ENCODE peak calls at places on chromosomes 7 and 10, in six cellular contexts. J is AG09309, E is GM12865, C is cardiac muscle cell, Z is fibroblast of the aortic adventitia, W is lower leg skin. R is an unnamed sample.

GRCh38 chr7:128167316-128167691 is 73.8 kb upstream of the LEP start:
- DNase-seq in J (no peak), Z (peak; percentile 52), C (peak; percentile 62), W (no peak), E (no peak), R (peak; percentile 68)

GRCh38 chr7:1361016-1361755 is 98.1 kb downstream of the MICALL2 start:
- DNase-seq in Z (no peak), C (no peak), W (no peak), E (no peak), J (no peak), R (no peak)

GRCh38 chr7:111018960-111019835 is 71.7 kb upstream of the LRRN3 start:
- DNase-seq in E (no peak), C (no peak), W (no peak), Z (no peak), J (no peak), R (no peak)

GRCh38 chr7:133980794-133981193 is 146.3 kb upstream of the LRGUK start:
- DNase-seq in W (no peak), E (no peak), C (no peak), J (no peak), Z (no peak), R (no peak)

GRCh38 chr10:71770255-71770654 is 3.1 kb downstream of the VSIR start:
- DNase-seq in J (peak; percentile 27), C (peak; percentile 68), W (no peak), E (no peak), Z (peak; percentile 49), R (peak; percentile 63)

GRCh38 chr10:128068398-128069285 is 57.6 kb downstream of the MKI67 start:
- DNase-seq in W (no peak), C (no peak), E (no peak), J (no peak), Z (no peak), R (no peak)

GRCh38 chr7:100211342-100211780 is 8.4 kb upstream of the PVRIG start:
- DNase-seq in C (no peak), E (peak; percentile 86), Z (no peak), J (no peak), W (no peak), R (no peak)

GRCh38 chr7:121605297-121605640 is 209.2 kb upstream of the FAM3C start:
- DNase-seq in J (no peak), E (no peak), W (no peak), Z (peak; percentile 48), C (peak; percentile 49), R (peak; percentile 11)

GRCh38 chr10:43155716-43156115 is 17.5 kb downstream of the CSGALNACT2 start:
- DNase-seq in C (no peak), E (no peak), Z (no peak), J (no peak), W (no peak), R (no peak)

GRCh38 chr7:121288894-121289293 is 39.9 kb upstream of the WNT16 start:
- DNase-seq in J (peak; percentile 53), E (no peak), W (no peak), C (peak; percentile 50), Z (peak; percentile 69), R (peak; percentile 81)

GRCh38 chr10:13439771-13440708 is 88.8 kb downstream of the BEND7 start:
- DNase-seq in E (peak; percentile 42), J (no peak), Z (no peak), C (peak; percentile 40), W (no peak), R (peak; percentile 19)

GRCh38 chr10:80596391-80597257 is 58.9 kb downstream of the SH2D4B start:
- DNase-seq in Z (peak; percentile 29), E (peak; percentile 72), J (no peak), W (no peak), C (peak; percentile 69), R (peak; percentile 44)

GRCh38 chr10:79983286-79983909 is 34.5 kb upstream of the SFTPD start:
- DNase-seq in E (no peak), W (no peak), J (no peak), C (no peak), Z (no peak), R (no peak)

DNA sequence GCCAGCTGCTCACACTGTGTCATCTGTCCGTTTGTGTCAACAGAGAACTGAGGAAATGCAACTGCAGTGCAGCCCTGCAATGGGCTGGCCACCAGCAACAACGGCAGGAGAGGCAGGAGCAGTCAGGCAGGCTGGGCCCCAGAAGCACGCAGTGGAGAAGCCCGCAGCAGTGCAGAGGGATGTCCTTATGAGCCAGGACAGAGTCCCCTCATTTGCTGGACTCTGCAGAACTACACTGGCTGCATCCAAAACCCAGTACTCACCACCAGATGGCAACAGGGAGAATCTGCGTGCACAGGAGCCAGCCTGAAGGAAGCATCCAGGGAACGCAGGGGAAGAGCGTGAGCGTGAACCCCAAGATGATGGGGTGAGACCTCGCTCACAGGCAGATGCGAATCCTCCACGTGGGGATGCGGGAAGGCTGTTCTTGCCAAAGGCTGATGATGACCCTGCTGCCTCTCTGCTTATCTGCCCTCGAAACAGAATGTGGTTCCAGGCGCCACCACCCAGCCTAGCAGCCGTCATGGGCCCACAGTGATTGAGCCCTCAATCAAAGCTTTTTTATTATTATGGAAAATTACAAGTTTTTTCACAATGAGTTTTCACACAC is 232.1 kb downstream of the PTPRN2 start:
- DNase-seq in W (no peak), Z (no peak), E (no peak), J (no peak), C (no peak), R (no peak)
- TF ChIP-seq CTCF in W (no peak), Z (no peak), E (no peak), J (peak; percentile 15), C (no peak), R (no peak)

GRCh38 chr7:56077681-56078080 is 13.6 kb downstream of the SUMF2 start:
- DNase-seq in C (no peak), Z (no peak), J (no peak), E (no peak), W (no peak), R (no peak)

GRCh38 chr7:56083150-56083785 is 9.5 kb downstream of the PHKG1 start:
- DNase-seq in E (no peak), W (no peak), C (no peak), Z (no peak), J (no peak), R (no peak)

GRCh38 chr7:56078196-56078595 is 14.1 kb downstream of the SUMF2 start:
- DNase-seq in J (no peak), C (no peak), E (no peak), Z (no peak), W (no peak), R (no peak)

GRCh38 chr7:56081626-56082340 is 11.0 kb downstream of the PHKG1 start:
- DNase-seq in Z (no peak), C (no peak), W (no peak), J (no peak), E (no peak), R (no peak)

DNA sequence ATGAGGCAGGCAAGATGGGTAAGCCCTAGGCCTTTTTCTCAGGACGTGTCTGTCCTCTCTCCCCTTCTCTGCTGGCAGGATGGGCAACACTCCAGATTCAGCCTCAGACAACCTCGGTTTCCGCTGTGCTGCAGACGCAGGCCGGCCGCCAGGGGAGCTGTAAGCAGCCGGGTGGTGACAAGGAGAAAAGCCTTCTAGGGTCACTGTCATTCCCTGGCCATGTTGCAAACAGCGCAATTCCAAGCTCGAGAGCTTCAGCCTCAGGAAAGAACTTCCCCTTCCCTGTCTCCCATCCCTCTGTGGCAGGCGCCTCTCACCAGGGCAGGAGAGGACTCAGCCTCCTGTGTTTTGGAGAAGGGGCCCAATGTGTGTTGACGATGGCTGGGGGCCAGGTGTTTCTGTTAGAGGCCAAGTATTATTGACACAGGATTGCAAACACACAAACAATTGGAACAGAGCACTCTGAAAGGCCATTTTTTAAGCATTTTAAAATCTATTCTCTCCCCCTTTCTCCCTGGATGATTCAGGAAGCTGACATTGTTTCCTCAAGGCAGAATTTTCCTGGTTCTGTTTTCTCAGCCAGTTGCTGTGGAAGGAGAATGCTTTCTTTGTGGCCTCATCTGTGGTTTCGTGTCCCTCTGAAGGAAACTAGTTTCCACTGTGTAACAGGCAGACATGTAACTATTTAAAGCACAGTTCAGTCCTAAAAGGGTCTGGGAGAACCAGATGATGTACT is 13.1 kb downstream of the PHKG1 start:
- DNase-seq in W (peak; percentile 54), C (peak; percentile 83), Z (peak; percentile 68), J (no peak), E (no peak), R (peak; percentile 71)
- TF ChIP-seq CTCF in W (no peak), C (peak; percentile 80), Z (peak; percentile 83), J (peak; percentile 72), E (no peak), R (peak; percentile 68)

GRCh38 chr7:42247301-42247700 is 10.3 kb upstream of the GLI3 start:
- DNase-seq in E (no peak), W (no peak), C (peak; percentile 78), Z (peak; percentile 39), J (no peak), R (peak; percentile 68)
- TF ChIP-seq CTCF in E (no peak), W (no peak), C (peak; percentile 36), Z (peak; percentile 22), J (peak; percentile 40), R (peak; percentile 32)

GRCh38 chr7:142855401-142855743 is 496 bp downstream of the EPHB6 start:
- DNase-seq in Z (no peak), C (peak; percentile 14), E (no peak), W (no peak), J (no peak), R (no peak)
- TF ChIP-seq CTCF in Z (peak; percentile 15), C (peak; percentile 17), E (no peak), W (no peak), J (no peak), R (no peak)

DNA sequence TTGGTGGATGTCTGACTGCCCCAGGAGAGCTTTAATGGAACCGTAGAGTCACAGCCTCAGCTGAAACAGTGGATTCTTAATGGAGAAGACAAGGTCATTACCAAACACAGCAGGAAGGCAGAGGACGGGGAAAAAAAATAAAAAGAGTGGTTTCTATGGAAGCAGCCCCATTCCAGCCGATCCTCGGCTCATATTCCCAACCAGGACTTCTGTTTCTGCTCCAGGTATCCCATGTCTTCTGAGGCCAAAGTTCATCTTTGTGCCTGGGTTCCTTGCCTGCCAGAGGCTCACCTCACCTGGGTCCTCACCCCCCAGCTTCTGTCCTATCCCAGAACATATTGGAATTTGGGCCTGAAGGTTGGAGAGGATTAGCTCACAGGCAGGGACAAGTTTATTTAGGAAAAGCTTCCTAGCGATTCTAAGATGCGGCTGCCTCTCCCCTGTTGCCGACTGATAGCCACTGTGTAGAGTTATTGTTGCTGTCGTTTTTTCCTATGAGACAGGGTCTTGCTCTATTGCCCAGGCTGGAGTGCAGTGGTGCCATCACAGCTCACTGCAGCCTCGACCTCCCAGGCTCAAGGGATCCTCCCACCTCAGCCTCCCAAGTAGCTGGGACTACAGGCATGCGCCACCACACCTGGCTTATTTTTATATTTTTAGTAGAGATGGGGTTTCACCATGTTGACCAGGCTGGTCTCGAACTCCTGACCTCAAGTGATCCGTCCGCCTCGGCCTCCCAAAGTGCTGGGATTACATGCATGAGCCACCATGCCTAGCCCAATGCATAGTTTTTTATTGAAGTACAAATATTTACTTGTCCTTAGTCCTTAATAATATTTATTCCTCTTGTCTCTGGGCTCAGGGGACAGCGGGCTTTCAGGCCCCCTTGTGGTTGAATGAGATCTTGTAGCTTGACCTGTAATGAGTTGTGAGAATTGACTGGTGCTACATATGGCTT is 15.4 kb downstream of the CCL26 start:
- DNase-seq in E (peak; percentile 58), W (no peak), Z (peak; percentile 58), C (peak; percentile 70), J (no peak), R (peak; percentile 52)
- TF ChIP-seq CTCF in E (peak; percentile 35), W (no peak), Z (peak; percentile 53), C (peak; percentile 55), J (peak; percentile 54), R (peak; percentile 56)

GRCh38 chr10:130112821-130113220 is 2.2 kb upstream of the C10orf143 start:
- DNase-seq in W (no peak), E (no peak), J (no peak), C (no peak), Z (no peak), R (no peak)
- TF ChIP-seq CTCF in W (no peak), E (no peak), J (no peak), C (no peak), Z (no peak), R (no peak)

R was measured in fibroblast of mammary gland.